ENCODE peak calls at places on chromosomes 11 and 22, in seven cellular contexts. G is left ventricle myocardium inferior; I is stimulated activated CD8-positive, alpha-beta memory T cell treated with anti-CD3 and anti-CD28 coated beads, Interleukin-7, amount 100 ng/mL, for 48 hours; T is head of caudate nucleus; Q is fibroblast of pulmonary artery; E is effector CD4-positive, alpha-beta T cell; U is endothelial cell. R is an unnamed sample.

GRCh38 chr11:4673781-4674180 is 23.9 kb downstream of the OR51E2 start:
- DNase-seq in I (no peak), U (no peak), T (no peak), E (no peak), Q (no peak), G (no peak), R (no peak)

GRCh38 chr22:23862103-23862502 is 4.4 kb downstream of the SLC2A11 start:
- DNase-seq in U (peak), G (no peak), E (no peak), Q (peak), I (peak), T (no peak), R (no peak)

GRCh38 chr22:24066872-24067271 is 55.8 kb downstream of the CABIN1 start:
- DNase-seq in Q (no peak), E (no peak), G (no peak), U (no peak), T (no peak), I (no peak), R (no peak)

GRCh38 chr11:72585762-72586590 is 88.2 kb downstream of the PDE2A start:
- DNase-seq in I (peak), U (peak), G (peak), Q (peak), E (peak), T (peak), R (peak)

GRCh38 chr22:27952779-27953178 is 33.7 kb upstream of the PITPNB start:
- DNase-seq in E (no peak), G (no peak), T (no peak), I (no peak), U (no peak), Q (peak), R (no peak)

GRCh38 chr11:8732748-8733241 is 50.2 kb downstream of the RPL27A start:
- DNase-seq in I (no peak), Q (peak), U (no peak), T (no peak), G (peak), E (no peak), R (no peak)

GRCh38 chr11:122038543-122038942 is 77.5 kb downstream of the BLID start:
- DNase-seq in G (no peak), Q (peak), I (no peak), U (no peak), E (no peak), T (no peak), R (no peak)

GRCh38 chr22:37443086-37443485 is 15.8 kb upstream of the ELFN2 start:
- DNase-seq in I (no peak), U (no peak), T (no peak), Q (no peak), E (no peak), G (no peak), R (no peak)

GRCh38 chr22:31846161-31847115 is 92.6 kb downstream of the DEPDC5 start:
- DNase-seq in I (no peak), E (no peak), G (no peak), U (no peak), T (no peak), Q (peak), R (no peak)

GRCh38 chr11:6695377-6695776 is 12.2 kb upstream of the MRPL17 start:
- DNase-seq in Q (peak), E (no peak), T (no peak), I (no peak), U (no peak), G (no peak), R (no peak)

GRCh38 chr11:117725048-117725734 is 71.8 kb downstream of the DSCAML1 start:
- DNase-seq in G (no peak), I (no peak), E (no peak), Q (no peak), T (no peak), U (no peak), R (no peak)

GRCh38 chr22:24503851-24504170 is 8.7 kb downstream of the UPB1 start:
- DNase-seq in T (peak), E (no peak), I (no peak), Q (no peak), U (no peak), G (no peak), R (no peak)

GRCh38 chr22:31530816-31531180 is 34.5 kb downstream of the SFI1 start:
- DNase-seq in T (no peak), I (no peak), U (no peak), Q (peak), G (no peak), E (no peak), R (no peak)

GRCh38 chr11:46529086-46529905 is 64.5 kb downstream of the AMBRA1 start:
- DNase-seq in T (peak), I (peak), U (peak), E (peak), Q (peak), G (peak), R (peak)

GRCh38 chr11:64744544-64745218 is 739 bp upstream of the RASGRP2 start:
- DNase-seq in U (peak), E (peak), G (no peak), Q (no peak), T (no peak), I (no peak), R (no peak)

GRCh38 chr22:47626428-47627390 is 864.3 kb downstream of the TBC1D22A start:
- DNase-seq in G (no peak), Q (no peak), E (no peak), U (no peak), T (no peak), I (no peak), R (no peak)

GRCh38 chr11:11163669-11164377 is 189.2 kb downstream of the CSNK2A3 start:
- DNase-seq in G (no peak), Q (no peak), T (no peak), I (no peak), E (no peak), U (no peak), R (no peak)

GRCh38 chr11:123145220-123145619 is 49.8 kb downstream of the CLMP start:
- DNase-seq in U (no peak), T (no peak), I (no peak), E (no peak), Q (peak), G (no peak), R (no peak)

GRCh38 chr11:48078661-48079060 is 98.3 kb downstream of the PTPRJ start:
- DNase-seq in E (no peak), I (no peak), T (no peak), Q (peak), G (no peak), U (no peak), R (no peak)

GRCh38 chr11:102479733-102480132 is 27.2 kb upstream of the TMEM123 start:
- DNase-seq in E (no peak), Q (no peak), T (no peak), G (no peak), I (no peak), U (no peak), R (no peak)

GRCh38 chr11:124745835-124746620 is 6.0 kb downstream of the VSIG2 start:
- DNase-seq in T (no peak), I (no peak), U (no peak), E (no peak), Q (no peak), G (no peak), R (no peak)

GRCh38 chr11:86741489-86742435 is 58.6 kb upstream of the PRSS23 start:
- DNase-seq in T (no peak), I (no peak), E (no peak), U (no peak), G (no peak), Q (peak), R (no peak)

GRCh38 chr11:86116386-86116726 is 47.5 kb upstream of the PICALM start:
- DNase-seq in Q (peak), I (no peak), G (no peak), E (no peak), T (no peak), U (no peak), R (no peak)

GRCh38 chr11:131025020-131025419 is 108.7 kb upstream of the SNX19 start:
- DNase-seq in G (no peak), Q (peak), U (peak), E (no peak), T (no peak), I (no peak), R (no peak)

GRCh38 chr22:18032455-18033101 is 8.2 kb upstream of the MICAL3 start:
- DNase-seq in Q (peak), E (no peak), G (no peak), U (no peak), I (no peak), T (no peak), R (no peak)

GRCh38 chr11:113549061-113549460 is 73.9 kb upstream of the DRD2 start:
- DNase-seq in T (no peak), U (no peak), G (no peak), E (no peak), I (no peak), Q (no peak), R (no peak)

GRCh38 chr11:69986421-69987229 is 91.5 kb upstream of the ANO1 start:
- DNase-seq in T (no peak), E (no peak), U (no peak), G (peak), Q (no peak), I (no peak), R (no peak)

GRCh38 chr22:49881856-49882255 is 28.2 kb downstream of the ZBED4 start:
- DNase-seq in G (no peak), I (no peak), T (no peak), Q (no peak), U (no peak), E (no peak), R (no peak)

GRCh38 chr11:32831241-32831640 is 1.5 kb downstream of the PRRG4 start:
- DNase-seq in Q (no peak), U (no peak), I (no peak), T (no peak), E (no peak), G (no peak), R (no peak)

GRCh38 chr11:75468534-75469340 is 35.7 kb upstream of the KLHL35 start:
- DNase-seq in G (peak), Q (peak), T (no peak), I (no peak), E (no peak), U (no peak), R (no peak)

GRCh38 chr22:35580351-35581022 is 36.6 kb downstream of the MB start:
- DNase-seq in I (no peak), T (no peak), U (no peak), Q (no peak), E (no peak), G (peak), R (no peak)

GRCh38 chr22:17100621-17101020 is 15.8 kb downstream of the IL17RA start:
- DNase-seq in E (no peak), Q (no peak), G (no peak), T (no peak), U (no peak), I (no peak), R (no peak)

GRCh38 chr11:72203163-72203562 is 11.2 kb downstream of the FOLR1 start:
- DNase-seq in U (no peak), G (no peak), I (no peak), E (no peak), Q (no peak), T (no peak), R (no peak)

R was measured in mesothelial cell of epicardium.